ENCODE peak calls at places on chromosomes 11 and 22, in four cellular contexts. J is T-helper 2 cell, H is upper lobe of left lung, I is mammary epithelial cell. D is an unnamed sample.

GRCh38 chr11:111604392-111605009 is 2.3 kb downstream of the SIK2 start:
- DNase-seq in I (peak; percentile 34), J (peak; percentile 53), H (no peak), D (peak; percentile 14)

GRCh38 chr11:16776716-16777115 is 38.3 kb downstream of the C11orf58 start:
- DNase-seq in H (no peak), I (no peak), J (no peak), D (no peak)

GRCh38 chr11:12995211-12995610 is 13.9 kb upstream of the RASSF10 start:
- DNase-seq in I (no peak), H (no peak), J (no peak), D (no peak)

GRCh38 chr11:44258190-44258489 is 51.8 kb downstream of the ALX4 start:
- DNase-seq in H (no peak), J (no peak), I (no peak), D (no peak)

GRCh38 chr11:109939176-109939810 is 153.9 kb upstream of the ZC3H12C start:
- DNase-seq in I (peak; percentile 68), J (peak; percentile 24), H (peak; percentile 43), D (peak; percentile 44)

GRCh38 chr11:65388731-65389130 is 2.3 kb downstream of the FRMD8 start:
- DNase-seq in H (no peak), I (peak; percentile 39), J (peak; percentile 46), D (no peak)

GRCh38 chr22:30555282-30556210 is 9.0 kb upstream of the SEC14L6 start:
- DNase-seq in I (no peak), H (no peak), J (no peak), D (no peak)

GRCh38 chr11:67213251-67213650 is 53.0 kb upstream of the GRK2 start:
- DNase-seq in I (no peak), J (no peak), H (no peak), D (no peak)

GRCh38 chr11:71239581-71239980 is 12.8 kb downstream of the SHANK2 start:
- DNase-seq in J (no peak), H (no peak), I (no peak), D (no peak)

GRCh38 chr11:93908689-93909088 is 58.3 kb upstream of the VSTM5 start:
- DNase-seq in I (peak; percentile 76), H (no peak), J (no peak), D (no peak)

GRCh38 chr22:38941488-38941987 is 15.9 kb upstream of the APOBEC3A start:
- DNase-seq in H (peak; percentile 70), I (no peak), J (peak; percentile 75), D (no peak)

GRCh38 chr11:79160786-79161403 is 279.9 kb downstream of the TENM4 start:
- DNase-seq in I (peak; percentile 60), J (no peak), H (no peak), D (no peak)

GRCh38 chr11:96238563-96239166 is 104.3 kb downstream of the MAML2 start:
- DNase-seq in H (no peak), I (no peak), J (no peak), D (no peak)

GRCh38 chr11:72072348-72072747 is 8.0 kb downstream of the NUMA1 start:
- DNase-seq in J (no peak), H (no peak), I (peak; percentile 70), D (no peak)

GRCh38 chr11:75508051-75508561 is 17.6 kb downstream of the GDPD5 start:
- DNase-seq in H (no peak), J (peak; percentile 97), I (no peak), D (no peak)

GRCh38 chr11:11382858-11383532 is 29.9 kb upstream of the CSNK2A3 start:
- DNase-seq in J (no peak), I (no peak), H (no peak), D (no peak)

GRCh38 chr22:29330753-29331152 is 15.3 kb upstream of the RASL10A start:
- DNase-seq in J (no peak), H (no peak), I (no peak), D (no peak)

GRCh38 chr11:45158891-45159605 is 12.6 kb downstream of the PRDM11 start:
- DNase-seq in H (no peak), I (no peak), J (no peak), D (no peak)

GRCh38 chr22:30424471-30425326 is 869 bp upstream of the MTFP1 start:
- DNase-seq in I (peak; percentile 52), J (peak; percentile 64), H (no peak), D (no peak)

GRCh38 chr11:75558939-75559843 is 2.9 kb upstream of the SERPINH1 start:
- DNase-seq in I (no peak), J (no peak), H (peak; percentile 75), D (no peak)

GRCh38 chr11:56197367-56197766 is 20.9 kb downstream of the OR5J2 start:
- DNase-seq in H (no peak), I (no peak), J (no peak), D (no peak)

GRCh38 chr11:762421-763072 is 14.7 kb downstream of the GATD1 start:
- DNase-seq in J (peak; percentile 46), I (peak; percentile 87), H (peak; percentile 76), D (peak; percentile 85)